ENCODE peak calls at places on chromosomes 12 and 14, in four cellular contexts. I is GM23248, N is MM.1S, D is PC-9. S is an unnamed sample.

GRCh38 chr12:105570944-105571343 is 240.5 kb downstream of the C12orf75 start:
- DNase-seq in I (no peak), N (no peak), D (no peak), S (no peak)

GRCh38 chr14:75295061-75295461 is 16.4 kb downstream of the FOS start:
- DNase-seq in N (no peak), I (peak; percentile 85), D (peak; percentile 75), S (no peak)

GRCh38 chr14:29906256-29906885 is 21.3 kb downstream of the PRKD1 start:
- DNase-seq in D (peak; percentile 25), N (no peak), I (peak; percentile 70), S (no peak)

GRCh38 chr14:96754845-96755184 is 42.4 kb upstream of the VRK1 start:
- DNase-seq in D (no peak), I (no peak), N (no peak), S (no peak)

GRCh38 chr12:78880078-78880477 is 15.5 kb downstream of the SYT1 start:
- DNase-seq in N (no peak), D (no peak), I (peak; percentile 14), S (no peak)

GRCh38 chr12:66883545-66883944 is 204.7 kb upstream of the GRIP1 start:
- DNase-seq in N (no peak), D (no peak), I (no peak), S (no peak)

GRCh38 chr14:22303589-22304195 is 285.3 kb downstream of the DAD1 start:
- DNase-seq in I (peak; percentile 48), N (no peak), D (no peak), S (no peak)

GRCh38 chr12:104050436-104050835 is 449 bp upstream of the GLT8D2 start:
- DNase-seq in D (no peak), N (no peak), I (peak; percentile 57), S (no peak)

GRCh38 chr14:95774265-95775160 is 60.6 kb upstream of the TCL1A start:
- DNase-seq in I (peak; percentile 56), N (peak; percentile 41), D (peak; percentile 1), S (no peak)

GRCh38 chr14:54815016-54815415 is 87.6 kb downstream of the GCH1 start:
- DNase-seq in N (no peak), D (no peak), I (peak; percentile 85), S (no peak)

GRCh38 chr12:13198921-13199320 is 2.4 kb downstream of the EMP1 start:
- DNase-seq in I (peak; percentile 84), D (peak; percentile 45), N (no peak), S (no peak)

GRCh38 chr12:67827820-67828383 is 161.3 kb upstream of the IFNG-AS1 start:
- DNase-seq in N (no peak), I (peak; percentile 98), D (peak; percentile 47), S (no peak)

GRCh38 chr12:32083489-32083888 is 23.2 kb upstream of the BICD1 start:
- DNase-seq in I (peak; percentile 85), N (no peak), D (no peak), S (no peak)

GRCh38 chr12:67754933-67755697 is 106.6 kb downstream of the DYRK2 start:
- DNase-seq in N (no peak), D (no peak), I (no peak), S (no peak)

GRCh38 chr12:96258451-96258933 is 64.3 kb downstream of the ELK3 start:
- DNase-seq in N (no peak), I (peak; percentile 59), D (no peak), S (peak; percentile 30)

GRCh38 chr12:11969437-11970154 is 101.1 kb upstream of the BCL2L14 start:
- DNase-seq in N (no peak), I (no peak), D (no peak), S (no peak)

GRCh38 chr12:67457799-67458680 is 188.9 kb downstream of the CAND1 start:
- DNase-seq in N (no peak), I (peak; percentile 80), D (no peak), S (no peak)

GRCh38 chr14:54366726-54367707 is 29.8 kb upstream of the CDKN3 start:
- DNase-seq in D (peak; percentile 49), N (peak; percentile 22), I (peak; percentile 69), S (no peak)

GRCh38 chr14:95519699-95520098 is 3.2 kb upstream of the SYNE3 start:
- DNase-seq in I (peak; percentile 97), D (no peak), N (no peak), S (no peak)

GRCh38 chr14:22263961-22264360 is 325.1 kb downstream of the DAD1 start:
- DNase-seq in I (no peak), D (no peak), N (no peak), S (no peak)

GRCh38 chr14:72513994-72514659 is 379.8 kb downstream of the DPF3 start:
- DNase-seq in I (peak; percentile 81), N (peak; percentile 41), D (no peak), S (no peak)

GRCh38 chr14:89004195-89004594 is 179.7 kb downstream of the TTC8 start:
- DNase-seq in I (peak; percentile 72), N (no peak), D (no peak), S (no peak)

GRCh38 chr12:67270622-67271021 is 1.5 kb downstream of the CAND1 start:
- DNase-seq in I (peak; percentile 8), D (no peak), N (no peak), S (no peak)

GRCh38 chr12:113786107-113786506 is 180.0 kb downstream of the RBM19 start:
- DNase-seq in N (no peak), D (no peak), I (no peak), S (no peak)

GRCh38 chr14:89296281-89296745 is 120.7 kb downstream of the FOXN3 start:
- DNase-seq in N (no peak), D (no peak), I (no peak), S (no peak)

GRCh38 chr12:64097346-64098105 is 124.6 kb downstream of the KICS2 start:
- DNase-seq in N (no peak), D (no peak), I (peak; percentile 58), S (no peak)

GRCh38 chr12:109981311-109981710 is 14.9 kb downstream of the GIT2 start:
- DNase-seq in N (no peak), D (no peak), I (no peak), S (no peak)

GRCh38 chr12:6135071-6135470 is 10.6 kb upstream of the VWF start:
- DNase-seq in I (peak; percentile 43), N (no peak), D (no peak), S (no peak)

GRCh38 chr14:30243157-30243556 is 315.5 kb upstream of the PRKD1 start:
- DNase-seq in D (no peak), I (no peak), N (no peak), S (no peak)

GRCh38 chr12:120500577-120500976 is 4.7 kb downstream of the DYNLL1 start:
- DNase-seq in D (no peak), N (no peak), I (peak; percentile 33), S (no peak)

GRCh38 chr12:2336409-2336829 is 283.6 kb downstream of the CACNA1C start:
- DNase-seq in I (peak; percentile 96), N (peak; percentile 92), D (no peak), S (no peak)

GRCh38 chr14:101454229-101454628 is 107.1 kb upstream of the DIO3 start:
- DNase-seq in D (no peak), N (no peak), I (no peak), S (no peak)

GRCh38 chr14:101457177-101457935 is 103.9 kb upstream of the DIO3 start:
- DNase-seq in N (no peak), D (no peak), I (no peak), S (no peak)

GRCh38 chr14:101458536-101459391 is 102.5 kb upstream of the DIO3 start:
- DNase-seq in I (no peak), D (no peak), N (no peak), S (no peak)

GRCh38 chr14:101457936-101458535 is 103.3 kb upstream of the DIO3 start:
- DNase-seq in D (no peak), N (no peak), I (no peak), S (no peak)

DNA sequence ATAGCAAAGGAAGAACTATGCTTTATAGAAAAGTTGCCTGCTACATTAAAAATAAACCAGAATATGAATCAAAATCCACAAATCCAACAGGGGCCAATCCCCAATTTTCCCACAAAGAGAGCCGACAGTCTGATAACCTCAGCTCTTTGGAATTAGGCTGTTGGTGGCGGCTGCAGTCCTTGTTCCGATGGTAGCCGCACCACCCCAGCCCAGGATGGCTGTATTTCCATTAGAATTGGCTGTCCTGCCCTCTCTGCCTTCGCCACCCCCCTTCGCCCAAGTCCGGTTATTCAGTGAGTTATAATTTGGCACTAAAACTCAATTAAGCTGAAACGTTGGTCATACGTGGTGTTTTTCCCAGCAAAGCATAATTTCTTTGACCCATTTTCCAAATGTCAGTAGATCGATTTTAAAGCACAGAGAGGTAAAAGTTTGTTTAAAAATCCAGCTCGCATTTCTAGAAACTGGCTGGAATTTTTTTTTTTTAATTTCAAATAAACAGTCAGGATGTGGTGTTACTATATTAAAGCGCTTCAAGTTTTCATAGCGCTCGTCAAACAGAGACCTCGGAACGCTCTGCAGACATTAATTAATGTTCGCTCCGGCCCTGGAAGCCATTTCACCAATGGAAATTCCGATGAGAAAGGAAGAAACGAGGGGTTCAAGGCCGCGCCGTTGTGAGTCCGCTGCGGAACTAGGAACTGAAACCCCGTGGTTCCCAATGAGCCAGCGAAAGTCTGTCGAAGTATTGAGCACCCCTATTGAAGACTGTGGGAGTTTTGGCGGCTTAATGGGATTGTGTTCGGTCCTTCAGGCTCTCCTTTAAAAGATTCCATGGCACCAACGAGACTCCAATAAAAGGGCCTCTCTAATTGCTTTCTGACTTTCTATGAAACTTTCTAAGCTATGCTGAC is 104.8 kb upstream of the DIO3 start:
- DNase-seq in D (no peak), I (no peak), N (no peak), S (no peak)
- TF ChIP-seq EZH2 in D (no peak), I (no peak), N (no peak), S (no peak)

GRCh38 chr12:24928131-24928530 is 20.8 kb downstream of the BCAT1 start:
- DNase-seq in N (no peak), D (no peak), I (no peak), S (no peak)
- H3K4me3 ChIP-seq in N (no peak overlapping the region), D (no peak overlapping the region), I (no peak overlapping the region), S (no peak overlapping the region)

DNA sequence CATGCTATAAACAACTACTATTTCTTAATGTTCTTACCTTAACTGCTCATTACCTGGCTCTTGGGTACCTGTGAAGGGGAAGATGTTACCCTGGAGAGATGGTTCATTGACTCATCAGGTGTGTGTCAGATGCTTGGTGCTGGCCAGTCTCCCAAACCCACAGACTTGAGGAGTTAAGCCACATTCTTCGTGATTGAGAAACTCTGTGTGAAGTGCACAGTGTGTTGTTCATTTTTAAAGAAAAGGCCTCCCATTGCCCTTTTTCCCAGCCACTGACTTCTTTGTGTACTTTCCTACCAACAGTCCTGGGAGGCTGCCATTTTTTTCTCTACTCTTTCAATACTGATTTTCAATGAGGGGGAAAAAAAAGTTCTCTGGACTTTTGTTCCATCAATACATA is 3.2 kb downstream of the MGST1 start:
- DNase-seq in I (peak; percentile 96), N (no peak), D (peak; percentile 89), S (no peak)
- H3K27ac ChIP-seq in I (peak overlapping the region; percentile 99), N (no peak overlapping the region), D (peak overlapping the region; percentile 96), S (no peak overlapping the region)

GRCh38 chr14:60641722-60642269 is 7.5 kb downstream of the SIX1 start:
- DNase-seq in D (no peak), N (no peak), I (no peak), S (no peak)

GRCh38 chr14:60642790-60643397 is 6.4 kb downstream of the SIX1 start:
- DNase-seq in I (no peak), N (no peak), D (no peak), S (no peak)

GRCh38 chr14:60642270-60642789 is 6.9 kb downstream of the SIX1 start:
- DNase-seq in N (no peak), D (no peak), I (no peak), S (no peak)

GRCh38 chr14:60639677-60640076 is 9.6 kb downstream of the SIX1 start:
- DNase-seq in D (no peak), N (no peak), I (no peak), S (no peak)

GRCh38 chr14:60640859-60641721 is 8.2 kb downstream of the SIX1 start:
- DNase-seq in N (no peak), D (no peak), I (no peak), S (no peak)
- TF ChIP-seq EZH2 in N (no peak), D (no peak), I (no peak), S (no peak)